ENCODE peak calls at places on chromosomes 4 and X, in four cellular contexts. F is upper lobe of left lung, C is H1, Y is transverse colon. D is an unnamed sample.

GRCh38 chr4:4694296-4694772 is 152.5 kb upstream of the STX18 start:
- DNase-seq in F (no peak), C (peak; percentile 21), Y (no peak), D (no peak)

GRCh38 chr4:186570193-186570996 is 15.0 kb upstream of the MTNR1A start:
- DNase-seq in F (no peak), C (no peak), Y (peak; percentile 67), D (no peak)

GRCh38 chrX:13752646-13753045 is 18.1 kb downstream of the OFD1 start:
- DNase-seq in F (no peak), C (no peak), Y (no peak), D (no peak)

GRCh38 chr4:40187386-40187913 is 9.4 kb upstream of the RHOH start:
- DNase-seq in F (no peak), C (no peak), Y (no peak), D (no peak)

GRCh38 chrX:11374570-11374969 is 81.4 kb downstream of the AMELX start:
- DNase-seq in F (no peak), C (no peak), Y (no peak), D (no peak)

GRCh38 chr4:6582889-6583504 is 8.0 kb downstream of the MAN2B2 start:
- DNase-seq in F (no peak), C (no peak), Y (no peak), D (no peak)

GRCh38 chr4:189787216-189788031 is 153.2 kb upstream of the FRG1 start:
- DNase-seq in F (no peak), C (no peak), Y (no peak), D (no peak)

GRCh38 chr4:92988301-92988700 is 684.5 kb downstream of the GRID2 start:
- DNase-seq in F (no peak), C (no peak), Y (no peak), D (no peak)

GRCh38 chrX:155966876-155967275 is 30.6 kb upstream of the IL9R start:
- DNase-seq in F (no peak), C (no peak), Y (peak; percentile 9), D (no peak)

GRCh38 chrX:40099046-40099968 is 1.5 kb upstream of the BCOR start:
- DNase-seq in F (peak; percentile 89), C (no peak), Y (peak; percentile 66), D (peak; percentile 81)

GRCh38 chr4:74420863-74421262 is 24.1 kb upstream of the AREG start:
- DNase-seq in F (no peak), C (no peak), Y (no peak), D (no peak)

GRCh38 chrX:16743604-16744325 is 24.4 kb downstream of the SYAP1 start:
- DNase-seq in F (no peak), C (no peak), Y (no peak), D (no peak)

GRCh38 chr4:119113033-119113655 is 22.5 kb upstream of the MYOZ2 start:
- DNase-seq in F (no peak), C (no peak), Y (no peak), D (no peak)

GRCh38 chr4:158870282-158871049 is 101.6 kb downstream of the FNIP2 start:
- DNase-seq in F (no peak), C (peak; percentile 5), Y (no peak), D (no peak)

GRCh38 chrX:40504801-40505605 is 75.8 kb upstream of the ATP6AP2 start:
- DNase-seq in F (no peak), C (no peak), Y (no peak), D (no peak)

GRCh38 chr4:83362492-83363329 is 28.1 kb upstream of the HPSE start:
- DNase-seq in F (no peak), C (no peak), Y (peak; percentile 19), D (no peak)

GRCh38 chr4:35125995-35126712 is 1118.2 kb downstream of the ARAP2 start:
- DNase-seq in F (no peak), C (no peak), Y (no peak), D (no peak)

GRCh38 chr4:3466691-3467600 is 3.8 kb downstream of the DOK7 start:
- DNase-seq in F (peak; percentile 68), C (no peak), Y (no peak), D (no peak)

GRCh38 chrX:41718481-41719245 is 5.3 kb upstream of the GPR82 start:
- DNase-seq in F (no peak), C (peak; percentile 41), Y (no peak), D (no peak)

GRCh38 chrX:63503541-63503940 is 152.4 kb upstream of the SPIN4 start:
- DNase-seq in F (no peak), C (no peak), Y (no peak), D (no peak)

GRCh38 chr4:150104401-150105027 is 26.3 kb downstream of the DCLK2 start:
- DNase-seq in F (no peak), C (no peak), Y (no peak), D (no peak)

GRCh38 chr4:183356931-183357675 is 34.9 kb upstream of the CLDN24 start:
- DNase-seq in F (peak; percentile 77), C (no peak), Y (no peak), D (no peak)

GRCh38 chrX:155888139-155888538 is 7.0 kb downstream of the VAMP7 start:
- DNase-seq in F (no peak), C (no peak), Y (no peak), D (no peak)

GRCh38 chrX:84248226-84248625 is 60.2 kb upstream of the RPS6KA6 start:
- DNase-seq in F (no peak), C (no peak), Y (no peak), D (no peak)

GRCh38 chr4:47442980-47443379 is 20.5 kb downstream of the COMMD8 start:
- DNase-seq in F (no peak), C (no peak), Y (no peak), D (no peak)

GRCh38 chr4:183658362-183659028 is 490 bp downstream of the RWDD4 start:
- DNase-seq in F (peak; percentile 91), C (no peak), Y (peak; percentile 27), D (peak; percentile 67)

GRCh38 chrX:71118032-71118984 is at the start of gene MED12:
- DNase-seq in F (peak; percentile 94), C (no peak), Y (peak; percentile 85), D (peak; percentile 92)

GRCh38 chrX:33968611-33969010 is 163.5 kb downstream of the FAM47A start:
- DNase-seq in F (peak; percentile 17), C (no peak), Y (no peak), D (no peak)

GRCh38 chrX:138150709-138151108 is 560.8 kb downstream of the FGF13 start:
- DNase-seq in F (no peak), C (no peak), Y (no peak), D (no peak)

GRCh38 chrX:110563276-110563675 is 204.6 kb downstream of the RTL9 start:
- DNase-seq in F (no peak), C (no peak), Y (no peak), D (no peak)

GRCh38 chr4:159016527-159017137 is 86.2 kb upstream of the RAPGEF2 start:
- DNase-seq in F (no peak), C (no peak), Y (peak; percentile 34), D (no peak)

GRCh38 chr4:86971355-86971683 is 36.5 kb downstream of the AFF1 start:
- DNase-seq in F (no peak), C (no peak), Y (no peak), D (no peak)

GRCh38 chrX:43939187-43939926 is 33.8 kb downstream of the NDP start:
- DNase-seq in F (no peak), C (no peak), Y (no peak), D (no peak)

GRCh38 chrX:110428144-110428543 is 69.5 kb downstream of the RTL9 start:
- DNase-seq in F (no peak), C (no peak), Y (no peak), D (no peak)

GRCh38 chr4:73730292-73730691 is 10.1 kb upstream of the CXCL8 start:
- DNase-seq in F (no peak), C (no peak), Y (no peak), D (no peak)

GRCh38 chr4:154954117-154954516 is 173.0 kb downstream of the RBM46 start:
- DNase-seq in F (peak; percentile 1), C (no peak), Y (no peak), D (no peak)

GRCh38 chr4:135072553-135072952 is 871.0 kb upstream of the PABPC4L start:
- DNase-seq in F (no peak), C (no peak), Y (no peak), D (no peak)

GRCh38 chr4:7391637-7392437 is 42.9 kb downstream of the PSAPL1 start:
- DNase-seq in F (no peak), C (no peak), Y (no peak), D (no peak)

GRCh38 chrX:68287419-68287818 is 145.9 kb downstream of the OPHN1 start:
- DNase-seq in F (no peak), C (no peak), Y (no peak), D (no peak)

GRCh38 chrX:68286076-68286475 is 147.2 kb downstream of the OPHN1 start:
- DNase-seq in F (no peak), C (no peak), Y (no peak), D (no peak)

GRCh38 chrX:68284281-68284904 is 148.9 kb downstream of the OPHN1 start:
- DNase-seq in F (no peak), C (no peak), Y (no peak), D (no peak)

GRCh38 chrX:68286980-68287379 is 146.3 kb downstream of the OPHN1 start:
- DNase-seq in F (no peak), C (no peak), Y (no peak), D (no peak)

GRCh38 chrX:68288127-68288526 is 145.2 kb downstream of the OPHN1 start:
- DNase-seq in F (no peak), C (no peak), Y (no peak), D (no peak)
- H3K27me3 ChIP-seq in F (no peaks in the 10 kb centered on the region), C (no peaks in the 10 kb centered on the region), Y (no peaks in the 10 kb centered on the region), D (no peaks in the 10 kb centered on the region)

GRCh38 chr4:168800926-168801325 is 209.1 kb downstream of the CBR4 start:
- DNase-seq in F (no peak), C (no peak), Y (no peak), D (no peak)
- TF ChIP-seq POLR2AphosphoS5 in F (no peak), C (no peak), Y (no peak), D (no peak)

GRCh38 chrX:47571215-47571614 is 10.2 kb downstream of the ARAF start:
- DNase-seq in F (no peak), C (no peak), Y (no peak), D (no peak)

GRCh38 chrX:47573334-47574095 is 8.7 kb upstream of the TIMP1 start:
- DNase-seq in F (no peak), C (no peak), Y (peak; percentile 47), D (peak; percentile 79)

GRCh38 chrX:47571896-47572295 is 10.3 kb upstream of the TIMP1 start:
- DNase-seq in F (no peak), C (no peak), Y (no peak), D (no peak)

GRCh38 chrX:47574096-47574553 is 8.1 kb upstream of the TIMP1 start:
- DNase-seq in F (peak; percentile 80), C (no peak), Y (no peak), D (no peak)

DNA sequence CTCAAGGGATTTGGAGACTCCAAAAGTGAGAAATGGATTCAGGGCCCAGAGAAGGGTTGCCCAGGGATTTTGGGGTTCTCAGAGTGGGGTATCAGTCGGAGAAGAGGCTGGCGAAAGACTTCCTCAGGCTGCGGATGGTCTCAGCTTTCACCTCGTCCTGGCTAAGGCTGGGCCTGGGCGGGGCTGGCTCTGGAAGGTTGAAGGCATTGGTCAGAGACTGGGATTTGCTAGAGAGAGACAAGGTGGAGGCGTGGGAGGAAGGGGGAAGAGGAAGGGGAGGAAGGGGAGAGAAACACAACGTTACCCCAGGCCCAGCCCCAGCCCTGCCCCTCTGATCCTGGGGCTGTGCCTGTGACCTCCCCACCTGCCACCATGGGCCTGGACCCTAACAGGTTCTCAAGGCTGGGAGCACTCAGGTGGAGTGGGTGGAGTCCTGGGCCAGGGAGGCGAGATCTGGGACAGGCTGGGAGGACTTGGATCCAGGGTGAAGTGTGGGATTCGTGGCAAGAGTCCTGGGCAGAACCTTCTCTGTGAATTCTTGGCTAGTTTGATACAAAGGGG is 9.4 kb upstream of the TIMP1 start:
- DNase-seq in F (no peak), C (no peak), Y (no peak), D (no peak)
- TF ChIP-seq POLR2A in F (no peak), C (no peak), Y (no peak), D (no peak)

GRCh38 chr4:130432289-130432688 is 1336.3 kb downstream of the C4orf33 start:
- DNase-seq in F (no peak), C (no peak), Y (no peak), D (no peak)
- H3K27me3 ChIP-seq in F (no peaks in the 10 kb centered on the region), C (no peaks in the 10 kb centered on the region), Y (no peaks in the 10 kb centered on the region), D (no peaks in the 10 kb centered on the region)

D was measured in sigmoid colon.